ENCODE peak calls at places on chromosomes 1 and 21, in four cellular contexts. One of them, this sample, is unnamed.

GRCh38 chr1:17696417-17697301 is 58.5 kb upstream of the ACTL8 start:
- DNase-seq in H1: peak
- DNase-seq in HepG2: no peak
- DNase-seq in SK-N-SH: no peak
- DNase-seq in this sample: peak

GRCh38 chr1:107865627-107866026 is 99.4 kb downstream of the VAV3 start:
- DNase-seq in HepG2: no peak
- DNase-seq in SK-N-SH: no peak
- DNase-seq in H1: no peak
- DNase-seq in this sample: no peak

GRCh38 chr1:230572121-230573083 is 69.9 kb upstream of the COG2 start:
- DNase-seq in HepG2: peak
- DNase-seq in SK-N-SH: no peak
- DNase-seq in H1: no peak
- DNase-seq in this sample: no peak

GRCh38 chr21:15908187-15908586 is 178.4 kb downstream of the USP25 start:
- DNase-seq in H1: no peak
- DNase-seq in SK-N-SH: no peak
- DNase-seq in HepG2: no peak
- DNase-seq in this sample: no peak

GRCh38 chr21:34187935-34188334 is 114.6 kb downstream of the MRPS6 start:
- DNase-seq in H1: no peak
- DNase-seq in SK-N-SH: no peak
- DNase-seq in HepG2: no peak
- DNase-seq in this sample: no peak

GRCh38 chr1:182707116-182707515 is 22.7 kb upstream of the RGS8 start:
- DNase-seq in H1: no peak
- DNase-seq in SK-N-SH: no peak
- DNase-seq in HepG2: no peak
- DNase-seq in this sample: no peak

GRCh38 chr1:195898924-195899323 is 709.3 kb downstream of the KCNT2 start:
- DNase-seq in HepG2: no peak
- DNase-seq in H1: no peak
- DNase-seq in SK-N-SH: no peak
- DNase-seq in this sample: peak

GRCh38 chr21:25733859-25734653 is 648 bp downstream of the ATP5PF start:
- DNase-seq in SK-N-SH: peak
- DNase-seq in HepG2: peak
- DNase-seq in H1: no peak
- DNase-seq in this sample: no peak

GRCh38 chr1:3074297-3074741 is 5.3 kb downstream of the PRDM16 start:
- DNase-seq in SK-N-SH: no peak
- DNase-seq in H1: peak
- DNase-seq in HepG2: no peak
- DNase-seq in this sample: no peak

GRCh38 chr1:247119600-247120407 is 15.6 kb upstream of the ZNF669 start:
- DNase-seq in H1: no peak
- DNase-seq in SK-N-SH: no peak
- DNase-seq in HepG2: no peak
- DNase-seq in this sample: no peak

GRCh38 chr1:156706647-156707008 is 1.2 kb upstream of the CRABP2 start:
- DNase-seq in SK-N-SH: no peak
- DNase-seq in HepG2: no peak
- DNase-seq in H1: no peak
- DNase-seq in this sample: peak

GRCh38 chr1:27145934-27146354 is 9.0 kb downstream of the SLC9A1 start:
- DNase-seq in SK-N-SH: no peak
- DNase-seq in HepG2: no peak
- DNase-seq in H1: no peak
- DNase-seq in this sample: peak

GRCh38 chr1:2597441-2598328 is 11.1 kb downstream of the PRXL2B start:
- DNase-seq in HepG2: no peak
- DNase-seq in H1: no peak
- DNase-seq in SK-N-SH: no peak
- DNase-seq in this sample: peak

GRCh38 chr1:16903054-16903453 is 7.3 kb downstream of the RNU1-2 start:
- DNase-seq in HepG2: no peak
- DNase-seq in H1: no peak
- DNase-seq in SK-N-SH: no peak
- DNase-seq in this sample: no peak

GRCh38 chr1:66231162-66232077 is 302.5 kb upstream of the SGIP1 start:
- DNase-seq in SK-N-SH: no peak
- DNase-seq in HepG2: no peak
- DNase-seq in H1: no peak
- DNase-seq in this sample: no peak

GRCh38 chr1:244778356-244778755 is 57.1 kb upstream of the COX20 start:
- DNase-seq in HepG2: no peak
- DNase-seq in SK-N-SH: no peak
- DNase-seq in H1: no peak
- DNase-seq in this sample: no peak

GRCh38 chr1:162422662-162423375 is 10.9 kb upstream of the SH2D1B start:
- DNase-seq in SK-N-SH: no peak
- DNase-seq in HepG2: no peak
- DNase-seq in H1: no peak
- DNase-seq in this sample: peak

GRCh38 chr1:23799570-23800395 is 771 bp downstream of the GALE start:
- DNase-seq in SK-N-SH: peak
- DNase-seq in HepG2: peak
- DNase-seq in H1: peak
- DNase-seq in this sample: peak

GRCh38 chr1:63877816-63878215 is 104.0 kb downstream of the ROR1 start:
- DNase-seq in H1: no peak
- DNase-seq in HepG2: no peak
- DNase-seq in SK-N-SH: no peak
- DNase-seq in this sample: no peak

GRCh38 chr21:26546698-26547097 is 26.4 kb downstream of the CYYR1 start:
- DNase-seq in HepG2: no peak
- DNase-seq in H1: no peak
- DNase-seq in SK-N-SH: no peak
- DNase-seq in this sample: no peak

GRCh38 chr1:233613252-233614172 is at the start of gene KCNK1:
- DNase-seq in HepG2: no peak
- DNase-seq in SK-N-SH: peak
- DNase-seq in H1: peak
- DNase-seq in this sample: peak

GRCh38 chr21:34724857-34725195 is 56.0 kb downstream of the CLIC6 start:
- DNase-seq in HepG2: no peak
- DNase-seq in SK-N-SH: no peak
- DNase-seq in H1: no peak
- DNase-seq in this sample: no peak

GRCh38 chr1:178926046-178926445 is 55.2 kb upstream of the ANGPTL1 start:
- DNase-seq in HepG2: no peak
- DNase-seq in SK-N-SH: no peak
- DNase-seq in H1: no peak
- DNase-seq in this sample: no peak

GRCh38 chr1:3473381-3473844 is 18.9 kb downstream of the ARHGEF16 start:
- DNase-seq in SK-N-SH: no peak
- DNase-seq in H1: no peak
- DNase-seq in HepG2: no peak
- DNase-seq in this sample: no peak

GRCh38 chr21:15722591-15723324 is 7.0 kb upstream of the USP25 start:
- DNase-seq in SK-N-SH: no peak
- DNase-seq in HepG2: no peak
- DNase-seq in H1: no peak
- DNase-seq in this sample: no peak

GRCh38 chr1:3522564-3523270 is 68.3 kb downstream of the ARHGEF16 start:
- DNase-seq in H1: no peak
- DNase-seq in HepG2: no peak
- DNase-seq in SK-N-SH: no peak
- DNase-seq in this sample: no peak

GRCh38 chr1:192477630-192478029 is 97.9 kb upstream of the RGS1 start:
- DNase-seq in H1: no peak
- DNase-seq in HepG2: peak
- DNase-seq in SK-N-SH: peak
- DNase-seq in this sample: peak

GRCh38 chr1:114509596-114510234 is 1.3 kb downstream of the TRIM33 start:
- DNase-seq in HepG2: no peak
- DNase-seq in H1: no peak
- DNase-seq in SK-N-SH: no peak
- DNase-seq in this sample: no peak

GRCh38 chr1:61925591-61926298 is 183.5 kb downstream of the PATJ start:
- DNase-seq in H1: no peak
- DNase-seq in HepG2: no peak
- DNase-seq in SK-N-SH: no peak
- DNase-seq in this sample: no peak

GRCh38 chr1:32334864-32335618 is 992 bp downstream of the MARCKSL1 start:
- DNase-seq in SK-N-SH: peak
- DNase-seq in HepG2: no peak
- DNase-seq in H1: peak
- DNase-seq in this sample: peak

GRCh38 chr1:215267495-215267894 is 185.0 kb downstream of the KCNK2 start:
- DNase-seq in H1: no peak
- DNase-seq in SK-N-SH: no peak
- DNase-seq in HepG2: no peak
- DNase-seq in this sample: no peak

GRCh38 chr1:37033355-37034291 is 692 bp downstream of the GRIK3 start:
- DNase-seq in H1: peak
- DNase-seq in SK-N-SH: peak
- DNase-seq in HepG2: no peak
- DNase-seq in this sample: no peak

GRCh38 chr1:17212009-17212408 is 7.1 kb downstream of the PADI1 start:
- DNase-seq in HepG2: no peak
- DNase-seq in H1: no peak
- DNase-seq in SK-N-SH: no peak
- DNase-seq in this sample: no peak

GRCh38 chr1:85479491-85479890 is 14.5 kb upstream of the DDAH1 start:
- DNase-seq in H1: no peak
- DNase-seq in SK-N-SH: peak
- DNase-seq in HepG2: no peak
- DNase-seq in this sample: no peak

DNA sequence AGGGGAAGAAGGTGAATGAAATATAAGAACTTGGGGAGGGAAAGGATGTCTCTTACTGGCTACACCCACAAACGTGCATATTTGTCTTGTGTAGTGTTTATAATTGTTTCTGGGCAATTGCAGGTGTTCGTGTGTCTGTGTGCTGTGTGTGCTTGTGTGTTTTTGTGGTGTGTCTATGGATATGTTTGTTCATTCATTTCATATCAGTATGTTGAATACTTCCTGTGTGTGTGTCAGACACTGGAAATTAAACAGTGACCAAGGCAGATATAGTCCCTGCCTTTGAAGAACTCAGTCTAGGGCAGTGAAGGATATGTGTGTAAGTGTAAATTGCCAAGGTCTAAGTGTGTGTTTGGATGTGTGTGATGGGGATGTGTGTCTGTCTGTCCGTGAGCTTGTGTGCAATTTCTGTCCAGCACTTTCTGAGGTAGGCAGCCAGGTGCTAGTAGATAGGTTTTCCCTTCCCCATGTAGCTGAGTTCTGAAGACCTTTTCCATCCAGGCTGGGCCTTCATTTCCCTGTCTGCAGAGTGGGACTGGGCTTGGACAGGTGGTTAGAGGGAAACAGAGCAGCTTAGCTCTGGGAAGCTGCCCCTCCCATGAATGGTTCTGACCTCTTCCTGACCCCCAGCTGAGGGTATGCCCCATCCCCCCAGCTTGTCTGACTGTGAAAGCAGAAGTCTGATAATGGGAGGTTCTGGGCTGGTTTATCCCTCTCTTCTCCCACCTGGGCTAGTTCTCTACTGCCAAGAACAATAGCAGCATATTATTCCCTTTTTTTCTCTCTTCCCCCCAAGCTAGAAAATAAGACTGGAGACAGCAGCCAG is 3.8 kb downstream of the AGO1 start:
- DNase-seq in HepG2: peak
- DNase-seq in H1: no peak
- DNase-seq in SK-N-SH: peak
- DNase-seq in this sample: peak
- TF ChIP-seq GABPA in HepG2: no peak
- TF ChIP-seq GABPA in H1: no peak
- TF ChIP-seq GABPA in SK-N-SH: no peak
- TF ChIP-seq GABPA in this sample: no peak

GRCh38 chr1:210438928-210439841 is 110.5 kb downstream of the HHAT start:
- DNase-seq in H1: no peak
- DNase-seq in HepG2: no peak
- DNase-seq in SK-N-SH: no peak
- DNase-seq in this sample: no peak
- TF ChIP-seq RAD21 in H1: no peak
- TF ChIP-seq RAD21 in HepG2: no peak
- TF ChIP-seq RAD21 in SK-N-SH: no peak
- TF ChIP-seq RAD21 in this sample: no peak

GRCh38 chr21:45403825-45404725 is 890 bp upstream of the COL18A1 start:
- DNase-seq in SK-N-SH: no peak
- DNase-seq in HepG2: no peak
- DNase-seq in H1: no peak
- DNase-seq in this sample: peak

GRCh38 chr21:45405271-45405818 is 380 bp downstream of the COL18A1 start:
- DNase-seq in SK-N-SH: peak
- DNase-seq in HepG2: no peak
- DNase-seq in H1: no peak
- DNase-seq in this sample: peak

GRCh38 chr21:45403133-45403824 is 1.7 kb upstream of the COL18A1 start:
- DNase-seq in HepG2: no peak
- DNase-seq in H1: no peak
- DNase-seq in SK-N-SH: no peak
- DNase-seq in this sample: no peak

GRCh38 chr21:45405819-45406762 is 1.1 kb downstream of the COL18A1 start:
- DNase-seq in H1: no peak
- DNase-seq in HepG2: peak
- DNase-seq in SK-N-SH: peak
- DNase-seq in this sample: no peak

GRCh38 chr21:45404726-45405270 is at the start of gene COL18A1:
- DNase-seq in HepG2: no peak
- DNase-seq in SK-N-SH: peak
- DNase-seq in H1: peak
- DNase-seq in this sample: peak
- TF ChIP-seq GABPA in HepG2: no peak
- TF ChIP-seq GABPA in SK-N-SH: no peak
- TF ChIP-seq GABPA in H1: no peak
- TF ChIP-seq GABPA in this sample: no peak

GRCh38 chr1:14761754-14762153 is 163.3 kb downstream of the KAZN start:
- DNase-seq in SK-N-SH: no peak
- DNase-seq in HepG2: no peak
- DNase-seq in H1: no peak
- DNase-seq in this sample: no peak
- TF ChIP-seq RAD21 in SK-N-SH: no peak
- TF ChIP-seq RAD21 in HepG2: no peak
- TF ChIP-seq RAD21 in H1: no peak
- TF ChIP-seq RAD21 in this sample: no peak